ENCODE peak calls at places on chromosomes 5 and 9, in four cellular contexts. K is GM12891, E is GM12878, U is H1. N is an unnamed sample.
A peak's percentile ranks its signal among the peaks of the same experiment; 100 is the strongest.

GRCh38 chr9:85200726-85201402 is 531.3 kb downstream of the NTRK2 start:
- DNase-seq in K (no peak), E (no peak), U (no peak), N (no peak)

GRCh38 chr5:170892201-170892600 is 30.4 kb downstream of the RANBP17 start:
- DNase-seq in K (no peak), E (no peak), U (no peak), N (no peak)

GRCh38 chr9:11128156-11128555 is 515.4 kb upstream of the PTPRD start:
- DNase-seq in E (no peak), K (no peak), U (no peak), N (no peak)

GRCh38 chr9:129164246-129164930 is 13.7 kb downstream of the IER5L start:
- DNase-seq in K (no peak), U (no peak), E (no peak), N (no peak)

GRCh38 chr5:17928571-17928970 is 294.3 kb downstream of the TAF11L14 start:
- DNase-seq in U (no peak), K (no peak), E (no peak), N (no peak)

GRCh38 chr9:133991211-133991921 is 758 bp downstream of the VAV2 start:
- DNase-seq in K (no peak), U (no peak), E (no peak), N (no peak)

GRCh38 chr5:42804717-42805339 is 6.9 kb downstream of the SELENOP start:
- DNase-seq in U (no peak), K (no peak), E (no peak), N (no peak)

GRCh38 chr9:136832581-136832980 is 9.7 kb upstream of the AJM1 start:
- DNase-seq in K (no peak), U (no peak), E (no peak), N (no peak)

GRCh38 chr5:159091596-159091995 is 8.1 kb downstream of the EBF1 start:
- DNase-seq in E (no peak), U (no peak), K (no peak), N (no peak)

GRCh38 chr9:79686381-79687130 is 114.8 kb downstream of the TLE4 start:
- DNase-seq in E (no peak), U (no peak), K (no peak), N (no peak)

GRCh38 chr5:5363045-5363444 is 59.4 kb upstream of the ICE1 start:
- DNase-seq in U (no peak), K (no peak), E (no peak), N (no peak)

GRCh38 chr9:15513335-15513734 is 2.6 kb upstream of the PSIP1 start:
- DNase-seq in U (peak; percentile 36), E (no peak), K (no peak), N (no peak)

GRCh38 chr5:124669956-124670671 is 76.3 kb downstream of the ZNF608 start:
- DNase-seq in E (no peak), K (no peak), U (no peak), N (no peak)

GRCh38 chr5:1226839-1227238 is 1.7 kb downstream of the SLC6A18 start:
- DNase-seq in U (no peak), E (no peak), K (no peak), N (no peak)

GRCh38 chr9:86407022-86407421 is 52.8 kb upstream of the TUT7 start:
- DNase-seq in K (no peak), E (no peak), U (no peak), N (no peak)

GRCh38 chr9:97502984-97503861 is 1.8 kb downstream of the TMOD1 start:
- DNase-seq in K (no peak), U (no peak), E (no peak), N (no peak)

GRCh38 chr9:97501972-97502221 is 431 bp downstream of the TMOD1 start:
- DNase-seq in U (no peak), K (peak; percentile 37), E (no peak), N (peak; percentile 51)

GRCh38 chr9:97503862-97504210 is 2.4 kb downstream of the TMOD1 start:
- DNase-seq in E (no peak), K (no peak), U (no peak), N (no peak)

GRCh38 chr9:97501177-97501971 is at the start of gene TMOD1:
- DNase-seq in E (no peak), U (no peak), K (peak; percentile 84), N (peak; percentile 90)

GRCh38 chr9:97502222-97502983 is 937 bp downstream of the TMOD1 start:
- DNase-seq in U (peak; percentile 9), K (peak; percentile 37), E (no peak), N (peak; percentile 45)
- TF ChIP-seq POLR2A in U (no peak), K (no peak), E (peak; percentile 18), N (no peak)

GRCh38 chr9:91102269-91102668 is 259.4 kb downstream of the AUH start:
- DNase-seq in E (no peak), U (no peak), K (no peak), N (no peak)

GRCh38 chr9:91101598-91102168 is 260.0 kb downstream of the AUH start:
- DNase-seq in K (no peak), U (no peak), E (no peak), N (no peak)

GRCh38 chr9:91099471-91099870 is 262.2 kb downstream of the AUH start:
- DNase-seq in K (no peak), U (no peak), E (no peak), N (no peak)

GRCh38 chr9:91098203-91098602 is 263.5 kb downstream of the AUH start:
- DNase-seq in U (no peak), K (no peak), E (no peak), N (no peak)

GRCh38 chr9:91100878-91101450 is 260.8 kb downstream of the AUH start:
- DNase-seq in U (no peak), K (no peak), E (no peak), N (no peak)
- TF ChIP-seq POLR2AphosphoS5 in U (no peak), K (no peak), E (no peak), N (no peak)

DNA sequence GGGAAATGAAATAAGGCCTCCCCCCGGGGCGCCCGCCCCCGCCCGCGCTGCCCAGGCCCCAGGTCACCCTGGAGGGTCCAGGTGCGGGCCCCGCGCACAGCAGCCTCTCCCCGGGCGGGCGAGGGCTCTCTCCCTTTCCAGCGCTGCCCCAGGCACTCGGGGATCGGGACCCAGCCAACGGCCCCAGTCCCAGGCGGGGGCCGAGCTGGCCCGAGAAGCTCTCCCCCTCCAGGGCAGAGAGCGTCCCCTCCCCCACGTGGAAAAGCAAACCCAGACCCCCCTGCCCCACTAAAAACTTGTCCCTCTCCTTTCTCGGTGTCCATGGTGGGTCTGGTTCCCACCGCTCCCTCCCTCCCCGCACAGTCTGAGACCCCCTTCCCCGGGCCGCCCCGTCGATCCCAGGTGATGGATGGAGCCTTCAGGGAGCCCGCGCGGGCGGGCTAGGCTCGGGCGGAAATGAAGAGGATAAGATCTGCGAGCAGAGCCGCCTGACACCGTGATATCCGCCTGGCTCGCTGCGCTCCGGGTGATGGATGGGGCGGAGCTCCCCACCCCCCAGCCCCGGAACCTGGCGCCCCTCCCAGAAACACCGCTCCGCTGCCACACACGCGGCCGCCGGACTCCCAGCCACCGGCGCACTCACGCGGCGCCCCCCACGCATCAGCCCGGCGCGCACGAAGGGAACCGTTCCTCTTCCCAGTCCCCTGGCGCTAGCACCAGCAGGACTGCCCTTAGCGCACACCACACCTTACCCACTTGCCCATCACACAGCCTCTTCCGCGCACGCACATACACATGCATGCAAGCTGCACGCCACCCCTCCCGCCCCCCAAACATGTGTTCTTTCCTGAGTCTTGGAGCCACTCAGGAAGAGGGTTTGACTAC is 81.7 kb upstream of the ZBTB43 start:
- DNase-seq in K (peak; percentile 62), E (no peak), U (no peak), N (peak; percentile 51)
- TF ChIP-seq TAF1 in K (no peak), E (no peak), U (no peak), N (peak; percentile 33)

DNA sequence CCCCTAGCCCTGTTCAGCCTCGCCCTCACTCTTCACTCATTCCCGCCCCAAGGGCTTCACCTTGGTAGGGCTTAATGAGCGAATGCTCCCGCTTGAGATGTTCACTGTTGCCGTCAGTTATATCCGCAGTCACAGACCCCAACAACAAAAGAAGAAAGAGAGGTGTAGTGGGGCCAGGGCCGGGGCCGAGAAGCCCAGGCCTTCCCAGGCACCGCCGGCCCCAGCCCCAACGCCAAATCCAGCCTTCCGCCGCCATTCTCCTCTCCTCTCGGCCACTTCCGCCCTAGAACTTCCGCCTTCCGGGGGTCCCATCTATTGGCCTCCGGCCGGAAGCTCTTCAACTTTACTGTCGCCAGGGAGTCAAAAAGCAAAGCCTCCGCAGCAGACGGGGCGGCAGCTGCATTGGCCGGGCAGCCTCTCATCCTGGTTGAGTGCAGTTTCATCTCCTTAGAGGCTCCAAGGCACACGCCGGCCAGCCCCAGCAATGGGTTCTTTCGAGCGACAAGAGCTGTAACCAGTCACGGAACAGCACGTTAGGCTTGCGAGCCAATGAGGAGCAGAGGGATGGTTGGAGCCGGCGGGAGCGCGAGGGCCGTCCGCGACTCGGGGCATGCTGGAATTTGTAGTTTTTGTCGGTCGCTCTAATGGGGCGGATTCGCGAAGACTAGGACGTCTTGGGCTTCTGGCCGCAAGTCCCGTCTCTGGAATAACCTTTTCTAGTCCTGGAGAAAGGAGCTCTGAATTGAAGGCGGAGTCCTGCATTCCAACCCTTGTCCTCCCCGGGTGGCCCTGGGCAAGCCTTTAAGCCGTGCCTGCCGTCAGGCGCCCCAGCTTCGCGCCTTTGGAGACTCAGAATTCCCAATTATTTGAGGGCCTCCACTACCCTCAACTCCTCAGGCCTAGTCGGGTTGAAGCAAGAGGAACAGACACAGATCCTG is at the start of gene LMAN2:
- DNase-seq in U (peak; percentile 80), K (peak; percentile 90), E (peak; percentile 93), N (peak; percentile 95)
- TF ChIP-seq POLR2A in U (no peak), K (peak; percentile 89), E (peak; percentile 88), N (peak; percentile 85)

N was measured in GM12892.